ENCODE peak calls at places on chromosomes 5 and 9, in seven cellular contexts. One of them, this sample, is unnamed.

GRCh38 chr9:133882849-133883248 is 109.3 kb downstream of the VAV2 start:
- DNase-seq in IMR-90: no peak
- DNase-seq in breast epithelium: no peak
- DNase-seq in right lobe of liver: no peak
- DNase-seq in NB4: no peak
- DNase-seq in A549: no peak
- DNase-seq in uterus: no peak
- DNase-seq in this sample: no peak

GRCh38 chr5:72552041-72552557 is 44.9 kb upstream of the ZNF366 start:
- DNase-seq in IMR-90: peak
- DNase-seq in breast epithelium: no peak
- DNase-seq in right lobe of liver: no peak
- DNase-seq in NB4: no peak
- DNase-seq in A549: no peak
- DNase-seq in uterus: no peak
- DNase-seq in this sample: no peak

GRCh38 chr5:10364186-10364689 is 10.7 kb downstream of the MARCHF6 start:
- DNase-seq in IMR-90: no peak
- DNase-seq in breast epithelium: no peak
- DNase-seq in right lobe of liver: no peak
- DNase-seq in NB4: peak
- DNase-seq in A549: peak
- DNase-seq in uterus: no peak
- DNase-seq in this sample: peak

GRCh38 chr5:96091874-96092273 is 130.2 kb upstream of the ELL2 start:
- DNase-seq in IMR-90: no peak
- DNase-seq in breast epithelium: no peak
- DNase-seq in right lobe of liver: no peak
- DNase-seq in NB4: no peak
- DNase-seq in A549: no peak
- DNase-seq in uterus: no peak
- DNase-seq in this sample: no peak

GRCh38 chr5:122312670-122312988 is 592 bp downstream of the SNCAIP start:
- DNase-seq in IMR-90: peak
- DNase-seq in breast epithelium: no peak
- DNase-seq in right lobe of liver: no peak
- DNase-seq in NB4: no peak
- DNase-seq in A549: no peak
- DNase-seq in uterus: peak
- DNase-seq in this sample: no peak

GRCh38 chr5:76029739-76030138 is 53.4 kb upstream of the SV2C start:
- DNase-seq in IMR-90: no peak
- DNase-seq in breast epithelium: no peak
- DNase-seq in right lobe of liver: no peak
- DNase-seq in NB4: no peak
- DNase-seq in A549: no peak
- DNase-seq in uterus: no peak
- DNase-seq in this sample: no peak

GRCh38 chr5:143108498-143109128 is 294.9 kb downstream of the NR3C1 start:
- DNase-seq in IMR-90: no peak
- DNase-seq in breast epithelium: peak
- DNase-seq in right lobe of liver: peak
- DNase-seq in NB4: no peak
- DNase-seq in A549: no peak
- DNase-seq in uterus: no peak
- DNase-seq in this sample: no peak

GRCh38 chr5:139636975-139637408 is 11.2 kb upstream of the CXXC5 start:
- DNase-seq in IMR-90: peak
- DNase-seq in breast epithelium: no peak
- DNase-seq in right lobe of liver: no peak
- DNase-seq in NB4: peak
- DNase-seq in A549: no peak
- DNase-seq in uterus: no peak
- DNase-seq in this sample: peak

GRCh38 chr5:1011741-1012315 is 3.2 kb downstream of the NKD2 start:
- DNase-seq in IMR-90: no peak
- DNase-seq in breast epithelium: no peak
- DNase-seq in right lobe of liver: peak
- DNase-seq in NB4: no peak
- DNase-seq in A549: no peak
- DNase-seq in uterus: no peak
- DNase-seq in this sample: no peak

GRCh38 chr9:89885156-89885555 is 280.3 kb downstream of the GADD45G start:
- DNase-seq in IMR-90: no peak
- DNase-seq in breast epithelium: no peak
- DNase-seq in right lobe of liver: no peak
- DNase-seq in NB4: no peak
- DNase-seq in A549: no peak
- DNase-seq in uterus: no peak
- DNase-seq in this sample: no peak

GRCh38 chr5:38994329-38994927 is 79.8 kb downstream of the RICTOR start:
- DNase-seq in IMR-90: peak
- DNase-seq in breast epithelium: no peak
- DNase-seq in right lobe of liver: peak
- DNase-seq in NB4: no peak
- DNase-seq in A549: peak
- DNase-seq in uterus: no peak
- DNase-seq in this sample: peak

GRCh38 chr9:134215709-134216448 is 51.5 kb upstream of the RNU6ATAC start:
- DNase-seq in IMR-90: peak
- DNase-seq in breast epithelium: no peak
- DNase-seq in right lobe of liver: peak
- DNase-seq in NB4: peak
- DNase-seq in A549: no peak
- DNase-seq in uterus: no peak
- DNase-seq in this sample: no peak

GRCh38 chr9:21056931-21057330 is 20.8 kb downstream of the IFNB1 start:
- DNase-seq in IMR-90: peak
- DNase-seq in breast epithelium: no peak
- DNase-seq in right lobe of liver: no peak
- DNase-seq in NB4: no peak
- DNase-seq in A549: peak
- DNase-seq in uterus: no peak
- DNase-seq in this sample: no peak

GRCh38 chr5:9544502-9545300 is 1.2 kb downstream of the SEMA5A start:
- DNase-seq in IMR-90: peak
- DNase-seq in breast epithelium: peak
- DNase-seq in right lobe of liver: peak
- DNase-seq in NB4: peak
- DNase-seq in A549: peak
- DNase-seq in uterus: peak
- DNase-seq in this sample: peak

GRCh38 chr9:93579711-93580516 is 3.5 kb downstream of the PHF2 start:
- DNase-seq in IMR-90: no peak
- DNase-seq in breast epithelium: no peak
- DNase-seq in right lobe of liver: peak
- DNase-seq in NB4: no peak
- DNase-seq in A549: no peak
- DNase-seq in uterus: no peak
- DNase-seq in this sample: no peak

GRCh38 chr5:67235399-67236110 is 39.0 kb upstream of the CD180 start:
- DNase-seq in IMR-90: no peak
- DNase-seq in breast epithelium: no peak
- DNase-seq in right lobe of liver: peak
- DNase-seq in NB4: no peak
- DNase-seq in A549: no peak
- DNase-seq in uterus: no peak
- DNase-seq in this sample: no peak

GRCh38 chr5:164303646-164304225 is 798.3 kb downstream of the MAT2B start:
- DNase-seq in IMR-90: no peak
- DNase-seq in breast epithelium: no peak
- DNase-seq in right lobe of liver: no peak
- DNase-seq in NB4: no peak
- DNase-seq in A549: no peak
- DNase-seq in uterus: no peak
- DNase-seq in this sample: no peak

GRCh38 chr5:119789411-119790117 is 160.2 kb downstream of the FAM170A start:
- DNase-seq in IMR-90: no peak
- DNase-seq in breast epithelium: no peak
- DNase-seq in right lobe of liver: no peak
- DNase-seq in NB4: no peak
- DNase-seq in A549: no peak
- DNase-seq in uterus: no peak
- DNase-seq in this sample: no peak

GRCh38 chr9:85543196-85543595 is 198.6 kb downstream of the AGTPBP1 start:
- DNase-seq in IMR-90: no peak
- DNase-seq in breast epithelium: no peak
- DNase-seq in right lobe of liver: no peak
- DNase-seq in NB4: no peak
- DNase-seq in A549: no peak
- DNase-seq in uterus: no peak
- DNase-seq in this sample: no peak

GRCh38 chr9:87713278-87713989 is 12.5 kb upstream of the CTSL start:
- DNase-seq in IMR-90: peak
- DNase-seq in breast epithelium: no peak
- DNase-seq in right lobe of liver: peak
- DNase-seq in NB4: peak
- DNase-seq in A549: peak
- DNase-seq in uterus: peak
- DNase-seq in this sample: peak

GRCh38 chr5:56405116-56405515 is 172.0 kb upstream of the ANKRD55 start:
- DNase-seq in IMR-90: no peak
- DNase-seq in breast epithelium: no peak
- DNase-seq in right lobe of liver: no peak
- DNase-seq in NB4: no peak
- DNase-seq in A549: no peak
- DNase-seq in uterus: no peak
- DNase-seq in this sample: no peak

GRCh38 chr5:136038635-136039034 is 9.8 kb downstream of the TGFBI start:
- DNase-seq in IMR-90: peak
- DNase-seq in breast epithelium: no peak
- DNase-seq in right lobe of liver: no peak
- DNase-seq in NB4: no peak
- DNase-seq in A549: no peak
- DNase-seq in uterus: no peak
- DNase-seq in this sample: no peak

GRCh38 chr9:99127372-99128132 is 22.6 kb downstream of the TGFBR1 start:
- DNase-seq in IMR-90: peak
- DNase-seq in breast epithelium: no peak
- DNase-seq in right lobe of liver: no peak
- DNase-seq in NB4: no peak
- DNase-seq in A549: no peak
- DNase-seq in uterus: no peak
- DNase-seq in this sample: no peak

GRCh38 chr5:116361171-116361967 is 213.3 kb downstream of the SEMA6A start:
- DNase-seq in IMR-90: no peak
- DNase-seq in breast epithelium: no peak
- DNase-seq in right lobe of liver: no peak
- DNase-seq in NB4: no peak
- DNase-seq in A549: no peak
- DNase-seq in uterus: peak
- DNase-seq in this sample: no peak

GRCh38 chr5:51651476-51651875 is 268.2 kb downstream of the ISL1 start:
- DNase-seq in IMR-90: no peak
- DNase-seq in breast epithelium: no peak
- DNase-seq in right lobe of liver: no peak
- DNase-seq in NB4: no peak
- DNase-seq in A549: no peak
- DNase-seq in uterus: no peak
- DNase-seq in this sample: no peak

GRCh38 chr5:131209506-131210191 is 38.9 kb downstream of the LYRM7 start:
- DNase-seq in IMR-90: no peak
- DNase-seq in breast epithelium: no peak
- DNase-seq in right lobe of liver: no peak
- DNase-seq in NB4: peak
- DNase-seq in A549: no peak
- DNase-seq in uterus: no peak
- DNase-seq in this sample: no peak

GRCh38 chr5:144183254-144183889 is 12.7 kb downstream of the KCTD16 start:
- DNase-seq in IMR-90: peak
- DNase-seq in breast epithelium: no peak
- DNase-seq in right lobe of liver: no peak
- DNase-seq in NB4: peak
- DNase-seq in A549: peak
- DNase-seq in uterus: no peak
- DNase-seq in this sample: peak

GRCh38 chr9:19102631-19103345 is at the start of gene HAUS6:
- DNase-seq in IMR-90: peak
- DNase-seq in breast epithelium: peak
- DNase-seq in right lobe of liver: peak
- DNase-seq in NB4: peak
- DNase-seq in A549: peak
- DNase-seq in uterus: peak
- DNase-seq in this sample: peak

GRCh38 chr9:120911295-120911843 is 15.2 kb downstream of the TRAF1 start:
- DNase-seq in IMR-90: no peak
- DNase-seq in breast epithelium: no peak
- DNase-seq in right lobe of liver: no peak
- DNase-seq in NB4: no peak
- DNase-seq in A549: no peak
- DNase-seq in uterus: no peak
- DNase-seq in this sample: no peak
- TF ChIP-seq POLR2A in IMR-90: no peak
- TF ChIP-seq POLR2A in breast epithelium: no peak
- TF ChIP-seq POLR2A in right lobe of liver: no peak
- TF ChIP-seq POLR2A in NB4: no peak
- TF ChIP-seq POLR2A in A549: no peak
- TF ChIP-seq POLR2A in uterus: no peak
- TF ChIP-seq POLR2A in this sample: no peak

GRCh38 chr5:73625905-73626811 is at the start of gene ARHGEF28:
- DNase-seq in IMR-90: peak
- DNase-seq in breast epithelium: peak
- DNase-seq in right lobe of liver: peak
- DNase-seq in NB4: peak
- DNase-seq in A549: peak
- DNase-seq in uterus: peak
- DNase-seq in this sample: peak
- TF ChIP-seq POLR2A in IMR-90: no peak
- TF ChIP-seq POLR2A in breast epithelium: no peak
- TF ChIP-seq POLR2A in right lobe of liver: peak
- TF ChIP-seq POLR2A in NB4: peak
- TF ChIP-seq POLR2A in A549: peak
- TF ChIP-seq POLR2A in uterus: peak
- TF ChIP-seq POLR2A in this sample: no peak

GRCh38 chr5:176647030-176647869 is at the start of gene TSPAN17:
- DNase-seq in IMR-90: peak
- DNase-seq in breast epithelium: peak
- DNase-seq in right lobe of liver: peak
- DNase-seq in NB4: peak
- DNase-seq in A549: peak
- DNase-seq in uterus: peak
- DNase-seq in this sample: peak
- TF ChIP-seq POLR2A in IMR-90: peak
- TF ChIP-seq POLR2A in breast epithelium: no peak
- TF ChIP-seq POLR2A in right lobe of liver: peak
- TF ChIP-seq POLR2A in NB4: peak
- TF ChIP-seq POLR2A in A549: peak
- TF ChIP-seq POLR2A in uterus: peak
- TF ChIP-seq POLR2A in this sample: peak

DNA sequence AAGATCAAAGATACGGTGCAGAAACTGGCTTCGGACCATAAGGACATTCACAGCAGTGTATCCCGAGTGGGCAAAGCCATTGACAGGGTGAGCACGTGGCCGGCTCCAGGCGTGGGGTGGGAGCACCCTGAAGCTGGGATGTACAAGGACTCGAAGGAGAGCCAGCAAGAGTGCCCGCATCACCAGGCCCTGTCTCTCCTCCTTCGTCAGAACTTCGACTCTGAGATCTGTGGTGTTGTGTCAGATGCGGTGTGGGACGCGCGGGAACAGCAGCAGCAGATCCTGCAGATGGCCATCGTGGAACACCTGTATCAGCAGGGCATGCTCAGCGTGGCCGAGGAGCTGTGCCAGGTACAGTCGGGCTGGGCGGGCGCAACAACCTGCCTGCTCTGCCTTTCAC is 11.0 kb downstream of the NHP2 start:
- DNase-seq in IMR-90: no peak
- DNase-seq in breast epithelium: no peak
- DNase-seq in right lobe of liver: no peak
- DNase-seq in NB4: no peak
- DNase-seq in A549: no peak
- DNase-seq in uterus: no peak
- DNase-seq in this sample: no peak
- TF ChIP-seq POLR2A in IMR-90: no peak
- TF ChIP-seq POLR2A in breast epithelium: no peak
- TF ChIP-seq POLR2A in right lobe of liver: no peak
- TF ChIP-seq POLR2A in NB4: no peak
- TF ChIP-seq POLR2A in A549: no peak
- TF ChIP-seq POLR2A in uterus: no peak
- TF ChIP-seq POLR2A in this sample: no peak

This sample was measured in erythroblast.